ENCODE peak calls at places on chromosomes 2 and 18, in six cellular contexts. C is fibroblast of lung, Z is trophoblast cell, O is GM23248, K is neural progenitor cell, Y is mammary epithelial cell. X is an unnamed sample.

GRCh38 chr2:230944123-230944653 is 19.1 kb upstream of the GPR55 start:
- DNase-seq in C (no peak), Z (no peak), O (no peak), K (no peak), Y (no peak), X (no peak)

GRCh38 chr18:12246849-12247808 is 7.0 kb upstream of the CIDEA start:
- DNase-seq in C (no peak), Z (no peak), O (peak; percentile 15), K (peak; percentile 82), Y (no peak), X (peak; percentile 63)

GRCh38 chr18:58110398-58110797 is 66.4 kb downstream of the NEDD4L start:
- DNase-seq in C (no peak), Z (no peak), O (no peak), K (no peak), Y (no peak), X (no peak)

GRCh38 chr18:76145968-76146367 is 349.1 kb downstream of the ZNF516 start:
- DNase-seq in C (no peak), Z (no peak), O (no peak), K (no peak), Y (peak; percentile 32), X (no peak)

GRCh38 chr2:231556981-231557380 is 26.7 kb upstream of the NMUR1 start:
- DNase-seq in C (no peak), Z (no peak), O (no peak), K (no peak), Y (no peak), X (no peak)

GRCh38 chr2:219282375-219282774 is 3.2 kb downstream of the DNAJB2 start:
- DNase-seq in C (no peak), Z (no peak), O (no peak), K (no peak), Y (no peak), X (no peak)

GRCh38 chr2:222483513-222484039 is 59.2 kb downstream of the SGPP2 start:
- DNase-seq in C (no peak), Z (no peak), O (no peak), K (peak; percentile 70), Y (no peak), X (no peak)

GRCh38 chr2:158779621-158780020 is 15.5 kb upstream of the DAPL1 start:
- DNase-seq in C (no peak), Z (no peak), O (peak; percentile 58), K (no peak), Y (no peak), X (no peak)

GRCh38 chr2:197806317-197806633 is 1.9 kb downstream of the PLCL1 start:
- DNase-seq in C (no peak), Z (no peak), O (peak; percentile 27), K (no peak), Y (no peak), X (no peak)

GRCh38 chr18:10135302-10135926 is 221.6 kb downstream of the VAPA start:
- DNase-seq in C (peak; percentile 42), Z (no peak), O (peak; percentile 17), K (no peak), Y (no peak), X (no peak)

GRCh38 chr18:31977270-31977872 is 34.4 kb upstream of the TRAPPC8 start:
- DNase-seq in C (peak; percentile 27), Z (no peak), O (peak; percentile 55), K (peak; percentile 85), Y (peak; percentile 32), X (peak; percentile 83)

GRCh38 chr18:25080988-25081387 is 271.0 kb downstream of the ZNF521 start:
- DNase-seq in C (no peak), Z (no peak), O (no peak), K (no peak), Y (no peak), X (no peak)

GRCh38 chr2:113966832-113967231 is 76.9 kb downstream of the ACTR3 start:
- DNase-seq in C (peak; percentile 28), Z (no peak), O (peak; percentile 51), K (no peak), Y (no peak), X (no peak)

GRCh38 chr2:202406445-202406967 is 30.4 kb downstream of the BMPR2 start:
- DNase-seq in C (no peak), Z (no peak), O (peak; percentile 25), K (no peak), Y (no peak), X (no peak)

GRCh38 chr2:65351234-65351947 is 81.0 kb downstream of the SPRED2 start:
- DNase-seq in C (peak; percentile 86), Z (no peak), O (peak; percentile 23), K (no peak), Y (no peak), X (no peak)

GRCh38 chr2:44680983-44681481 is 260.5 kb upstream of the SIX3 start:
- DNase-seq in C (no peak), Z (no peak), O (no peak), K (peak; percentile 39), Y (no peak), X (no peak)

GRCh38 chr18:25759111-25759510 is 331.3 kb downstream of the SS18 start:
- DNase-seq in C (peak; percentile 67), Z (no peak), O (no peak), K (no peak), Y (no peak), X (no peak)

GRCh38 chr2:218022851-218023530 is 20.2 kb upstream of the TNS1 start:
- DNase-seq in C (no peak), Z (no peak), O (no peak), K (no peak), Y (no peak), X (no peak)

GRCh38 chr2:32683520-32684086 is 55.8 kb downstream of the TTC27 start:
- DNase-seq in C (peak; percentile 19), Z (no peak), O (no peak), K (no peak), Y (no peak), X (no peak)

GRCh38 chr2:47720036-47720435 is 62.9 kb upstream of the MSH6 start:
- DNase-seq in C (no peak), Z (no peak), O (no peak), K (no peak), Y (peak; percentile 51), X (peak; percentile 88)
- H3K4me2 ChIP-seq in C (no peak overlapping the region), Z (no peak overlapping the region), O (no peak overlapping the region), K (no peak overlapping the region), Y (no peak overlapping the region), X (peak overlapping the region; percentile 60)

DNA sequence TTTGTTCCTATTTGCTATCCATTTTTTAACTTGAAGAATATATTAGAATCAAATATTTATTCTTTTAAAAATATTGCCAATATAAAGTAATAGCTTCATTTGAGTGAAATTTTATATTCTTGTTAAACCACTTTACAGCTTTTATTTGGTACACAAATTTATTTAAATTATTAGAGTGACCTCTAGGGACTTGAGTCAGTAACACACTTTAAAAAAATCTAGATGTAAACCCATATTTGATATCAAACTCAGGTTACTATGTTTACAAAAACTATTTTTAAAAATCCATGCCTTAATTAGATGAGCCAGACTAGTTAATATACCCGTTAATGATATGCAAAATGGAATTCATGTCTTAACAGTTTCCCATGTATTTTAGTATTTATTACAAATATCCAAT is 134.6 kb downstream of the MAP4K4 start:
- DNase-seq in C (no peak), Z (no peak), O (peak; percentile 49), K (no peak), Y (no peak), X (no peak)
- H3K36me3 ChIP-seq in C (peaks cover 11% of the 10 kb centered on the region), Z (peaks cover 16% of the 10 kb centered on the region), O (peaks cover 40% of the 10 kb centered on the region), K (peaks cover 17% of the 10 kb centered on the region), Y (peaks cover 57% of the 10 kb centered on the region), X (no peaks in the 10 kb centered on the region)

GRCh38 chr2:194730266-194730665 is 926.8 kb upstream of the SLC39A10 start:
- DNase-seq in C (no peak), Z (no peak), O (no peak), K (no peak), Y (peak; percentile 40), X (no peak)
- H2AFZ ChIP-seq in C (no peak overlapping the region), Z (no peak overlapping the region), O (no peak overlapping the region), K (no peak overlapping the region), Y (no peak overlapping the region), X (no peak overlapping the region)

GRCh38 chr2:241413929-241414580 is 58.0 kb downstream of the FARP2 start:
- DNase-seq in C (peak; percentile 52), Z (no peak), O (peak; percentile 34), K (no peak), Y (peak; percentile 29), X (peak; percentile 6)

GRCh38 chr2:241412144-241412543 is 56.1 kb downstream of the FARP2 start:
- DNase-seq in C (peak; percentile 85), Z (no peak), O (peak; percentile 17), K (no peak), Y (no peak), X (peak; percentile 84)

GRCh38 chr2:241408849-241409248 is 52.8 kb downstream of the FARP2 start:
- DNase-seq in C (no peak), Z (no peak), O (no peak), K (no peak), Y (no peak), X (no peak)

GRCh38 chr2:241415196-241415595 is 59.1 kb downstream of the FARP2 start:
- DNase-seq in C (no peak), Z (no peak), O (no peak), K (no peak), Y (no peak), X (peak; percentile 37)

DNA sequence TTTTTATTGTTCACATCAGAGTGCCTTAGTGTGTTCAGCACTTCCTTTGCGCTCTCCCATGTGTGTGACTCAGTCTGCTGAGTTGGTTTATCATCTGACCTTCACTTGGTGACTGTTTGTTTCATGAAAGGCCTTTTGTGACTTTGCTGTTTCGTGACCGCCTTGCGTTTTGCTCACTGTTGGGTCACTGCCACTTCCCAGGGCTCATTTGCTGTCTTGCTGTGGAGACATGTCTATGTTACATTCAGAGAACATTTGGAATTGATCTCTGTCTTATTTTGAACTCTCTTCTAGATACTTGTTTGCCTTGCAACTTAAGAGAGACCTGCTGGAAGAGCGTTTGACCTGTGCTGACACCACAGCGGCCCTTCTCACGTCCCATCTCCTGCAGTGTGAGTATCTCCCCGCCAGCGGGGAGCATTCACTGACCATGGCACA is 54.7 kb downstream of the FARP2 start:
- DNase-seq in C (peak; percentile 78), Z (no peak), O (peak; percentile 13), K (no peak), Y (peak; percentile 29), X (no peak)
- H3K4me2 ChIP-seq in C (no peak overlapping the region), Z (no peak overlapping the region), O (no peak overlapping the region), K (no peak overlapping the region), Y (no peak overlapping the region), X (no peak overlapping the region)

GRCh38 chr2:178579006-178579405 is 98.7 kb downstream of the PLEKHA3 start:
- DNase-seq in C (peak; percentile 93), Z (no peak), O (peak; percentile 30), K (no peak), Y (peak; percentile 1), X (no peak)
- H3K36me3 ChIP-seq in C (peaks cover 2% of the 10 kb centered on the region), Z (peaks cover 6% of the 10 kb centered on the region), O (no peaks in the 10 kb centered on the region), K (peaks cover 5% of the 10 kb centered on the region), Y (no peaks in the 10 kb centered on the region), X (peaks cover 10% of the 10 kb centered on the region)

DNA sequence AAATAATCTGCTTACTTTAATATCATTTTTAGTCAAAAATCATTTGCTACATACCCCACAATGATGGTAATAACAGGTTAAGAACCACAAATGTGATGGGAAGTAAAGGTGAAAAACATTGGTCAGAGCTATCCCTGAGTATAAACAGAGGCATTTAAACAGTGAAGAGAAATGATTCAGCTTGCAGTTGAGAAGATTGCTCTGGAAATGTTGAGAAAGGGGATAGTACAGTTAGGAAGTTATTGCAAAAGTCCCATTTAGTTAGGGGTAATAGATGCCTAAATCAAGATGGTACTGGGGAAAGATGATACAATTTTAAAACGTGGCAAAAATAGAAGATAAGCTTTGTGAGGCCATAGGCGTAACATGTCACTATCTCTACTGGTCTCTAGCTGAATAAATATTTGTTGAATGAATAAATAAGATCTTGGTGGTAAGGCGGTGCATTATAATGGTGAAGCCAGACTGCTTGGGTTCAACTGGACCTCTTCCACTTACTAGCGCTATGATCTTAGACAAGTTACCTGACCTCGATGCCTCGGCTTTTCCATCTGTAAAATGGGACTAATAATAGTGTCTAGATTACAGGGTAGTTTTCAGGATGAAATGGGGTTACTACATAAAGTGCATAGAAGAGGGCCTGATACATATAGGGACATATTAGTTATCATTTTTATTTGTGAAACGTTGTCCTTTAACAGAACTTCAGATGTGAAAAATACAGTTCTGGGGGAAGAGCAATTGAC is 2.0 kb upstream of the BZW1 start:
- DNase-seq in C (no peak), Z (no peak), O (peak; percentile 25), K (no peak), Y (no peak), X (peak; percentile 38)
- H2AFZ ChIP-seq in C (no peak overlapping the region), Z (no peak overlapping the region), O (peak overlapping the region; percentile 65), K (peak overlapping the region; percentile 3), Y (no peak overlapping the region), X (no peak overlapping the region)